ENCODE peak calls at places on chromosomes 13 and 19, in five cellular contexts. K is SK-N-SH, D is K562, Y is stomach, N is breast epithelium. I is an unnamed sample.

GRCh38 chr13:22961835-22962537 is 218.8 kb upstream of the SGCG start:
- DNase-seq in K (no peak), D (no peak), Y (no peak), N (no peak), I (no peak)

GRCh38 chr13:77022341-77022740 is 4.6 kb downstream of the FBXL3 start:
- DNase-seq in K (no peak), D (no peak), Y (no peak), N (no peak), I (no peak)

GRCh38 chr13:33204130-33204927 is 81.2 kb downstream of the STARD13 start:
- DNase-seq in K (peak), D (no peak), Y (peak), N (no peak), I (peak)

GRCh38 chr19:29288276-29288675 is 75.3 kb upstream of the UQCRFS1 start:
- DNase-seq in K (no peak), D (no peak), Y (no peak), N (no peak), I (peak)

GRCh38 chr13:95100525-95101121 is 200.6 kb downstream of the ABCC4 start:
- DNase-seq in K (no peak), D (no peak), Y (no peak), N (no peak), I (no peak)

GRCh38 chr19:45402469-45403070 is 2.3 kb downstream of the PPP1R13L start:
- DNase-seq in K (peak), D (peak), Y (peak), N (peak), I (peak)

GRCh38 chr13:114119196-114119595 is 13.2 kb downstream of the RASA3 start:
- DNase-seq in K (peak), D (no peak), Y (no peak), N (no peak), I (no peak)

GRCh38 chr19:45424191-45425058 is 708 bp upstream of the ERCC1 start:
- DNase-seq in K (peak), D (peak), Y (peak), N (no peak), I (peak)

GRCh38 chr19:55301459-55302331 is 17.9 kb downstream of the BRSK1 start:
- DNase-seq in K (peak), D (peak), Y (peak), N (peak), I (peak)

GRCh38 chr19:51015691-51016267 is 3.7 kb downstream of the KLK10 start:
- DNase-seq in K (no peak), D (no peak), Y (no peak), N (no peak), I (no peak)

GRCh38 chr19:28061111-28061510 is 1151.8 kb downstream of the UQCRFS1 start:
- DNase-seq in K (no peak), D (no peak), Y (no peak), N (no peak), I (no peak)

GRCh38 chr13:50127017-50127725 is 111.9 kb downstream of the KCNRG start:
- DNase-seq in K (no peak), D (no peak), Y (peak), N (peak), I (peak)

GRCh38 chr13:73880365-73880764 is 253.8 kb downstream of the KLF12 start:
- DNase-seq in K (no peak), D (no peak), Y (no peak), N (no peak), I (no peak)

GRCh38 chr13:23928985-23929384 is 31.7 kb upstream of the C1QTNF9B start:
- DNase-seq in K (peak), D (no peak), Y (no peak), N (no peak), I (no peak)

GRCh38 chr13:50401721-50402510 is 386.7 kb downstream of the KCNRG start:
- DNase-seq in K (no peak), D (no peak), Y (no peak), N (no peak), I (no peak)

GRCh38 chr19:46319620-46320019 is 22.8 kb downstream of the HIF3A start:
- DNase-seq in K (no peak), D (no peak), Y (no peak), N (no peak), I (no peak)

GRCh38 chr19:56153507-56153906 is 12.4 kb downstream of the ZNF444 start:
- DNase-seq in K (no peak), D (no peak), Y (no peak), N (no peak), I (no peak)

GRCh38 chr13:48493076-48493765 is 39.7 kb downstream of the RCBTB2 start:
- DNase-seq in K (no peak), D (peak), Y (no peak), N (no peak), I (no peak)

GRCh38 chr19:51398096-51398704 is 7.8 kb upstream of the C19orf84 start:
- DNase-seq in K (peak), D (peak), Y (no peak), N (no peak), I (no peak)

GRCh38 chr19:2986951-2987491 is 9.7 kb downstream of the TLE6 start:
- DNase-seq in K (peak), D (no peak), Y (no peak), N (no peak), I (no peak)

GRCh38 chr13:47764817-47765216 is 236.3 kb downstream of the SUCLA2 start:
- DNase-seq in K (no peak), D (no peak), Y (no peak), N (no peak), I (no peak)

GRCh38 chr13:22801402-22802003 is 379.3 kb upstream of the SGCG start:
- DNase-seq in K (no peak), D (peak), Y (no peak), N (no peak), I (no peak)

GRCh38 chr19:35851213-35852028 is 883 bp downstream of the NPHS1 start:
- DNase-seq in K (peak), D (no peak), Y (no peak), N (no peak), I (no peak)

GRCh38 chr13:109160887-109161669 is 531.7 kb downstream of the MYO16 start:
- DNase-seq in K (no peak), D (no peak), Y (no peak), N (no peak), I (no peak)

GRCh38 chr13:113900646-113901045 is 36.8 kb upstream of the GAS6 start:
- DNase-seq in K (no peak), D (no peak), Y (no peak), N (no peak), I (no peak)

GRCh38 chr19:16018106-16018755 is 58.1 kb upstream of the TPM4 start:
- DNase-seq in K (peak), D (no peak), Y (peak), N (no peak), I (no peak)

GRCh38 chr19:1172353-1173159 is 1.5 kb downstream of the SBNO2 start:
- DNase-seq in K (peak), D (no peak), Y (peak), N (peak), I (peak)

GRCh38 chr19:3556423-3556977 is 886 bp downstream of the MFSD12 start:
- DNase-seq in K (no peak), D (peak), Y (no peak), N (no peak), I (no peak)

GRCh38 chr13:110136660-110137585 is 170.0 kb downstream of the COL4A1 start:
- DNase-seq in K (no peak), D (no peak), Y (no peak), N (no peak), I (no peak)

GRCh38 chr13:38763446-38764381 is 76.8 kb downstream of the FREM2 start:
- DNase-seq in K (peak), D (peak), Y (no peak), N (no peak), I (no peak)

GRCh38 chr13:91318886-91319285 is 28.6 kb upstream of the MIR17HG start:
- DNase-seq in K (no peak), D (no peak), Y (no peak), N (no peak), I (no peak)

GRCh38 chr19:5864725-5865486 is 5.4 kb downstream of the FUT5 start:
- DNase-seq in K (peak), D (no peak), Y (no peak), N (no peak), I (no peak)
- TF ChIP-seq CTCF in K (peak), D (peak), Y (no peak), N (no peak), I (peak)

DNA sequence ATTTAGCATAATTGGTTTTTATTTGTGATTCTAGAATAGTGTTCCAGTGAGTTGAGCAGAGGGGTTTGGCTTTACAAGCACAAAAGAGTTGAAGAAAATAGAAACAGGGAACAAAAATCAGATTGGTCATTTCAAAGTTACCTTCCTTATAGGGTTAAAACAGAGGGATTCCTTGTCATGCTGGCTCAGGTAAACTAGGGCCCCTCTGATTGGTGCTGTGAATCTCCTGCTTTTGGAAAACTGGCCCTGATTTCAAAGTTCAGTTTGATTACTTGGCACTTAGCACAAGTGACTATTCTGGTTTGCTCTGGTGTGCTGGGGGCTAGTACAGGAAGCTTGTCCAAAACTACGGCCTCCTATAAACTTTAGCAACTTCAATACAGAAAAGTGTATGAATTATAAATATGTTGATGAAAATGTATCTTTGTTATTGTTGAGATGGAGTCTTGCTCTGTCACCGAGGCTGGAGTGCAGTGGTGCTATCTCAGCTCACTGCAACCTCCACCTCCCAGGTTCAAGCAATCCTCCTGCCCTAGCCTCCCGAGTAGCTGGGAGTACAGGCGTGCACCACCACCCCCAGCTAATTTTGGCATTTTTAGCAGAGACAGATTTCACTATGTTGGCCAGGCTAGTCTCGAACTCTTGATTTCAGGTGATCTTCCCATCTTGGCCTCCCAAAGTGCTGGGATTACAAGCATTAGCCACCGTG is 1.9 kb upstream of the MRPS31 start:
- DNase-seq in K (no peak), D (no peak), Y (no peak), N (no peak), I (no peak)
- TF ChIP-seq POLR2AphosphoS5 in K (no peak), D (no peak), Y (no peak), N (no peak), I (no peak)

GRCh38 chr13:96982672-96983071 is 11.6 kb downstream of the OXGR1 start:
- DNase-seq in K (no peak), D (no peak), Y (no peak), N (no peak), I (no peak)
- H3K27ac ChIP-seq in K (no peak), D (no peak), Y (no peak), N (no peak), I (peak)

GRCh38 chr13:41847216-41847615 is 113.7 kb downstream of the VWA8 start:
- DNase-seq in K (no peak), D (no peak), Y (no peak), N (no peak), I (no peak)

DNA sequence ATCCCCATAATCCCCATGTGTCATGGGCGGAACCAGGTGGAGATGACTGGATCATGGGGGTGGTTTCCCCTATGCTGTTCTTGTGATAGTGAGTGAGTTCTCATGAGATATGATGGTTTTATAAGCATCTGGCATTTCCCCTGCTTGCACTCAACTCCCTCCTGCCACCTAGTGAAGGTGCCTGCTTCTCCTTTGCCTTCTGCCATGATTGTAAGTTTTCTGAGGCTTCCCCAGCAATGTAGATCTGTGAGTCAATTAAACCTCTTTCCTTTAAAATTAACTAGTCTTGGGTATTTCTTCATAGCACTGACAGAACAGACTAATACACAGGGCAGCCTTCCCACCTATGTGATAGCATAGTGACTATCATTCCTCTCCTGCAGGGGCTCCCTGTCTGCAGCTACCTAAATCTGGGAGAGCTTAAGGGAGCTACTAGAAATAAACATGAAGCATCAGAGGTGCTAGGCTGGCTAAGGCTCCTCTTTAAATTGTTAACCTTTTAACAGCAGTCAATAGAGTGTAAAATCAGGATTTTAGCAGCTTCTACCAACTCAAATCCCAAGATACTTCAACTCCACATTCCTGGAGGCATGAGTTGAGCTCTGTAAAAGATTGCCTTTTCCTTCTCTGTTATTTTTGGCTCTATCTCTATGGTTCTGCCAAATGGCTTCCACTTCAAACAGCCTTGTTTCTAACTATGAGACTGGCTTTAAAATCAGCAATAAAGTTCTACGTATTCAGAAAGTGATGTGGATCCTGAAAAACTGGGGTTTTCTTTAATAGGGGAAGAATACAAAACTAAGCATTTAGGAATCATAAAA is 112.3 kb downstream of the VWA8 start:
- DNase-seq in K (no peak), D (no peak), Y (no peak), N (no peak), I (no peak)
- TF ChIP-seq CTCF in K (peak), D (no peak), Y (no peak), N (no peak), I (no peak)

GRCh38 chr19:39240421-39240820 is 4.4 kb downstream of the IFNL3 start:
- DNase-seq in K (no peak), D (no peak), Y (no peak), N (no peak), I (no peak)
- TF ChIP-seq POLR2AphosphoS5 in K (no peak), D (no peak), Y (no peak), N (no peak), I (no peak)

DNA sequence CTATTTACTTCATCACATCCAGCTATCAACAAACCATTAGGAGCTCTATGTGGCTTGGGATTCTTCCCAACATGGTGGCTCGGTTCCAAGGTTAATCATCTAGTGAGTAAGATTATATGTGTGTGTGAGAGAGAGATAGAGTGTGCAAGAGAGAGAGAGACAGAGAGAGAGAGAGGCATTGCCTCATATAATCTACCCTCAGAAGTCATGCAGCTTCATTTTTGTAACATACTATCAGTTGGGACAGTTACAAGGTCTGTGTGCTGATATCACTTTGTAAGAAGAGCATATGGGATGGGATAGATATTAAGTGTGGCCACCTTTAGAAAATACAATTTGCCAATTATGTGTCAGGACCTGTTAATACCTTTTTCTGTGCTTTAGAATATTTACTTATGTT is 104.1 kb downstream of the NDFIP2 start:
- DNase-seq in K (no peak), D (peak), Y (no peak), N (no peak), I (no peak)
- H3K27ac ChIP-seq in K (no peak), D (no peak), Y (no peak), N (no peak), I (no peak)

GRCh38 chr13:98869408-98870090 is 108.3 kb downstream of the DOCK9 start:
- DNase-seq in K (no peak), D (no peak), Y (peak), N (no peak), I (no peak)

GRCh38 chr13:98873377-98874028 is 104.4 kb downstream of the DOCK9 start:
- DNase-seq in K (no peak), D (no peak), Y (no peak), N (no peak), I (no peak)

GRCh38 chr13:98866882-98867281 is 111.0 kb downstream of the DOCK9 start:
- DNase-seq in K (no peak), D (no peak), Y (no peak), N (no peak), I (no peak)

GRCh38 chr13:98871727-98872126 is 106.1 kb downstream of the DOCK9 start:
- DNase-seq in K (no peak), D (no peak), Y (no peak), N (no peak), I (no peak)

GRCh38 chr13:98868932-98869331 is 108.9 kb downstream of the DOCK9 start:
- DNase-seq in K (no peak), D (no peak), Y (no peak), N (no peak), I (no peak)
- TF ChIP-seq CTCF in K (no peak), D (no peak), Y (no peak), N (no peak), I (no peak)

GRCh38 chr19:34778342-34778741 is 5.3 kb upstream of the ZNF599 start:
- DNase-seq in K (no peak), D (no peak), Y (no peak), N (no peak), I (no peak)
- TF ChIP-seq POLR2AphosphoS5 in K (no peak), D (no peak), Y (no peak), N (no peak), I (no peak)

GRCh38 chr19:47507031-47507430 is 7.8 kb downstream of the NAPA start:
- DNase-seq in K (no peak), D (no peak), Y (no peak), N (peak), I (no peak)
- H3K27ac ChIP-seq in K (peak), D (no peak), Y (peak), N (peak), I (peak)

I was measured in suprapubic skin.